ENCODE peak calls at places on chromosomes 7 and 10, in eight cellular contexts. W is thoracic aorta, Q is lower leg skin, M is spleen, K is GM12865, I is body of pancreas, F is HepG2, J is astrocyte of the spinal cord. X is an unnamed sample.

GRCh38 chr7:149172534-149172920 is 22.8 kb upstream of the ZNF282 start:
- DNase-seq in M (no peak), F (no peak), W (no peak), Q (no peak), I (no peak), J (no peak), K (no peak), X (no peak)

GRCh38 chr7:45972629-45973312 is 51.7 kb upstream of the IGFBP3 start:
- DNase-seq in Q (no peak), M (no peak), J (no peak), I (no peak), K (peak; percentile 13), W (no peak), F (peak; percentile 88), X (no peak)

GRCh38 chr7:1971946-1972654 is 260.6 kb downstream of the MAD1L1 start:
- DNase-seq in I (no peak), K (no peak), W (no peak), Q (no peak), M (peak; percentile 43), J (no peak), F (no peak), X (no peak)

GRCh38 chr7:121049028-121049791 is 60.7 kb downstream of the CPED1 start:
- DNase-seq in W (no peak), I (no peak), F (no peak), Q (no peak), K (no peak), M (no peak), J (no peak), X (no peak)

GRCh38 chr10:22791655-22792054 is 77.3 kb upstream of the PIP4K2A start:
- DNase-seq in K (no peak), M (no peak), W (no peak), F (no peak), I (no peak), Q (no peak), J (no peak), X (no peak)

GRCh38 chr7:121499526-121500123 is 103.5 kb upstream of the FAM3C start:
- DNase-seq in I (no peak), Q (no peak), F (no peak), J (no peak), W (no peak), M (no peak), K (no peak), X (no peak)

GRCh38 chr10:122981066-122981464 is 864 bp downstream of the PSTK start:
- DNase-seq in M (no peak), W (no peak), J (peak; percentile 68), Q (no peak), I (no peak), F (peak; percentile 62), K (peak; percentile 43), X (peak; percentile 36)

GRCh38 chr10:43075612-43076003 is 1.3 kb upstream of the RET start:
- DNase-seq in W (no peak), I (no peak), M (no peak), F (no peak), K (no peak), J (no peak), Q (no peak), X (peak; percentile 13)

GRCh38 chr7:115812796-115813195 is 217.8 kb downstream of the TFEC start:
- DNase-seq in Q (no peak), F (no peak), J (no peak), I (no peak), W (no peak), M (no peak), K (no peak), X (no peak)

GRCh38 chr7:144388950-144389349 is 14.5 kb downstream of the NOBOX start:
- DNase-seq in F (no peak), W (no peak), K (no peak), I (no peak), J (no peak), Q (no peak), M (no peak), X (no peak)

GRCh38 chr10:94785211-94785610 is 22.7 kb downstream of the CYP2C19 start:
- DNase-seq in Q (no peak), M (no peak), I (no peak), F (no peak), W (no peak), K (no peak), J (no peak), X (peak; percentile 4)

GRCh38 chr10:13165177-13165576 is 3.8 kb downstream of the MCM10 start:
- DNase-seq in Q (no peak), W (no peak), F (no peak), M (no peak), J (no peak), I (no peak), K (no peak), X (no peak)

GRCh38 chr7:156560696-156561210 is 79.8 kb upstream of the RNF32 start:
- DNase-seq in Q (no peak), J (no peak), K (no peak), I (no peak), M (no peak), F (no peak), W (no peak), X (no peak)

GRCh38 chr7:156556083-156556482 is 84.5 kb upstream of the RNF32 start:
- DNase-seq in I (no peak), Q (no peak), J (no peak), W (no peak), M (no peak), F (no peak), K (no peak), X (no peak)

GRCh38 chr7:156558198-156558597 is 82.4 kb upstream of the RNF32 start:
- DNase-seq in I (no peak), K (no peak), M (no peak), J (peak; percentile 61), Q (no peak), W (no peak), F (no peak), X (peak; percentile 67)

GRCh38 chr7:156559001-156559400 is 81.6 kb upstream of the RNF32 start:
- DNase-seq in F (no peak), I (no peak), K (no peak), M (no peak), W (no peak), Q (no peak), J (no peak), X (no peak)

GRCh38 chr7:156560075-156560474 is 80.5 kb upstream of the RNF32 start:
- DNase-seq in F (peak; percentile 29), Q (no peak), W (no peak), K (no peak), J (no peak), I (no peak), M (no peak), X (no peak)
- TF ChIP-seq CTCF in F (peak; percentile 52), Q (no peak), W (no peak), K (peak; percentile 25), J (peak; percentile 17), I (no peak), M (no peak), X (no peak)

DNA sequence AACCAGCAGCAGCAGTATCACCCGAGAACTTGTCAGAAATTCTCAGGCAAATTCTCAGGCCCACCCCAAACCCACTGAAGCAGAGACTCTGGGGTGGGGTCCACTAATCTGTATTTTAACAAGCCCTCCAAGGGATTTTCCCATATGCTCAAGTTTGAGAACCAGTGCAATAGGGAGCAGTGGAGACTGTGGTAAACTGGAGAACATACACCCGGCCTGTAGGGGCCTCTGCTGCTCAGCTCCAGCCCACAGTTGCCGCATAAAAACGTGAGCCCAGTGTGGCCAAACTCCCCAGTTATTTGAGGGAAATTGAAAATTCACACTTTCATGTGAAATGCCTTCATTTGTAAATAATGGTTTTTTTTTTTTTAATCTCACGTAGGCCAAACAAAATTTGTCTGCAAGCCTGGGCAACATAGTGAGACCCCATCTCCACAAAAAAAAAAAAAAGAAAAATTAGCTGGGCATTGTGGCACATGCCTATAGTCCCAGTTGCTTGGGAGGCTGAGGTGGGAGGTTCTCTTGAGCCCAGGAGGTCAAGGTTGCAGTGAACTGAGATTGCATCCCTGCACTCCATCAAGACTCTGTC is 97.6 kb upstream of the ZMIZ1 start:
- DNase-seq in Q (no peak), W (no peak), I (no peak), M (no peak), J (no peak), K (no peak), F (no peak), X (no peak)
- TF ChIP-seq CTCF in Q (no peak), W (no peak), I (no peak), M (no peak), J (no peak), K (no peak), F (no peak), X (no peak)

GRCh38 chr10:102601639-102602038 is 42.6 kb upstream of the TRIM8 start:
- DNase-seq in W (no peak), M (no peak), K (no peak), Q (no peak), F (no peak), I (no peak), J (no peak), X (no peak)

GRCh38 chr10:102602272-102603045 is 41.8 kb upstream of the TRIM8 start:
- DNase-seq in Q (peak; percentile 55), W (no peak), K (no peak), M (no peak), F (no peak), I (no peak), J (no peak), X (no peak)

GRCh38 chr10:102605712-102606111 is 38.6 kb upstream of the TRIM8 start:
- DNase-seq in I (no peak), J (peak; percentile 16), K (no peak), M (no peak), F (no peak), W (no peak), Q (no peak), X (peak; percentile 55)

GRCh38 chr10:102603946-102604345 is 40.3 kb upstream of the TRIM8 start:
- DNase-seq in Q (no peak), I (no peak), K (no peak), F (no peak), W (no peak), J (no peak), M (no peak), X (no peak)

GRCh38 chr10:102604379-102604960 is 39.8 kb upstream of the TRIM8 start:
- DNase-seq in K (no peak), I (no peak), Q (no peak), F (no peak), W (no peak), J (peak; percentile 72), M (no peak), X (peak; percentile 95)
- TF ChIP-seq CTCF in K (no peak), I (no peak), Q (no peak), F (no peak), W (no peak), J (no peak), M (no peak), X (no peak)

GRCh38 chr7:128692623-128693270 is 20.7 kb downstream of the GARIN1A start:
- DNase-seq in J (no peak), F (no peak), M (no peak), Q (no peak), K (no peak), I (no peak), W (no peak), X (no peak)

GRCh38 chr7:128694742-128695141 is 22.6 kb downstream of the GARIN1A start:
- DNase-seq in M (no peak), J (no peak), F (no peak), W (no peak), Q (no peak), I (no peak), K (no peak), X (no peak)

GRCh38 chr7:128688492-128688891 is 16.4 kb downstream of the GARIN1A start:
- DNase-seq in K (no peak), W (no peak), J (no peak), I (no peak), Q (no peak), F (no peak), M (no peak), X (no peak)

GRCh38 chr7:128693373-128694015 is 21.4 kb downstream of the GARIN1A start:
- DNase-seq in W (no peak), J (no peak), I (no peak), K (no peak), M (no peak), Q (no peak), F (no peak), X (no peak)

GRCh38 chr7:128691227-128691626 is 19.1 kb downstream of the GARIN1A start:
- DNase-seq in M (no peak), W (no peak), Q (no peak), I (no peak), J (no peak), F (no peak), K (no peak), X (no peak)
- TF ChIP-seq CTCF in M (no peak), W (no peak), Q (no peak), I (no peak), J (no peak), F (no peak), K (no peak), X (no peak)